ENCODE peak calls at places on chromosomes 3 and 15, in four cellular contexts. U is activated CD4-positive, alpha-beta T cell treated with anti-CD3 and anti-CD28 coated beads for 24 hours; D is kidney tubule cell; T is stimulated activated CD8-positive, alpha-beta memory T cell treated with anti-CD3 and anti-CD28 coated beads, Interleukin-4, amount 100 ng/mL, for 4 hours. V is an unnamed sample.

GRCh38 chr3:140904521-140904920 is 37.1 kb upstream of the SLC25A36 start:
- DNase-seq in U (no peak), D (no peak), T (no peak), V (no peak)

GRCh38 chr15:66923438-66923881 is 141.9 kb upstream of the SMAD3 start:
- DNase-seq in U (no peak), D (peak), T (no peak), V (no peak)

GRCh38 chr15:31102049-31102321 is 460 bp upstream of the TRPM1 start:
- DNase-seq in U (no peak), D (no peak), T (no peak), V (no peak)

GRCh38 chr3:188914556-188914955 is 257.2 kb upstream of the TPRG1 start:
- DNase-seq in U (no peak), D (no peak), T (no peak), V (peak)

GRCh38 chr3:53187430-53187829 is 26.4 kb downstream of the PRKCD start:
- DNase-seq in U (no peak), D (no peak), T (no peak), V (peak)

GRCh38 chr15:32119694-32120330 is 89.5 kb downstream of the CHRNA7 start:
- DNase-seq in U (no peak), D (no peak), T (no peak), V (no peak)

GRCh38 chr3:64055076-64055475 is 31.8 kb upstream of the PSMD6 start:
- DNase-seq in U (no peak), D (no peak), T (no peak), V (no peak)

GRCh38 chr3:114498779-114499370 is 205.0 kb downstream of the TIGIT start:
- DNase-seq in U (no peak), D (peak), T (no peak), V (peak)

GRCh38 chr15:69783211-69783610 is 314.5 kb downstream of the TLE3 start:
- DNase-seq in U (no peak), D (no peak), T (no peak), V (no peak)

GRCh38 chr3:188749010-188749617 is 422.7 kb upstream of the TPRG1 start:
- DNase-seq in U (peak), D (peak), T (peak), V (no peak)

GRCh38 chr15:99212401-99212800 is 37.0 kb downstream of the TTC23 start:
- DNase-seq in U (no peak), D (peak), T (no peak), V (peak)

GRCh38 chr3:193846569-193846968 is 253.6 kb downstream of the OPA1 start:
- DNase-seq in U (no peak), D (no peak), T (no peak), V (no peak)

GRCh38 chr15:77025471-77025901 is 30.6 kb downstream of the PSTPIP1 start:
- DNase-seq in U (no peak), D (no peak), T (no peak), V (no peak)

GRCh38 chr3:11709782-11710181 is 66.1 kb upstream of the VGLL4 start:
- DNase-seq in U (no peak), D (no peak), T (no peak), V (no peak)

GRCh38 chr3:41035445-41036022 is 163.8 kb upstream of the CTNNB1 start:
- DNase-seq in U (no peak), D (no peak), T (no peak), V (no peak)

GRCh38 chr3:69250014-69250413 is 127.6 kb upstream of the LMOD3 start:
- DNase-seq in U (peak), D (peak), T (peak), V (peak)

GRCh38 chr15:59250249-59250648 is 43.6 kb downstream of the LDHAL6B start:
- DNase-seq in U (no peak), D (no peak), T (no peak), V (no peak)

V was measured in AG08395.